ENCODE peak calls at places on chromosome 18, in four cellular contexts. Q is suprapubic skin, D is ovary, M is NB4. N is an unnamed sample.

GRCh38 chr18:38930881-38931753 is 1365.5 kb upstream of the CELF4 start:
- DNase-seq in M (no peak), Q (no peak), D (no peak), N (no peak)

GRCh38 chr18:79197531-79197930 is 128.3 kb downstream of the ATP9B start:
- DNase-seq in M (no peak), Q (no peak), D (no peak), N (no peak)

GRCh38 chr18:29123706-29124530 is 947.0 kb upstream of the CDH2 start:
- DNase-seq in D (no peak), Q (no peak), M (no peak), N (no peak)

GRCh38 chr18:2617974-2618373 is 37.6 kb upstream of the SMCHD1 start:
- DNase-seq in Q (no peak), D (no peak), M (no peak), N (no peak)

GRCh38 chr18:3492166-3492565 is 42.2 kb downstream of the TGIF1 start:
- DNase-seq in Q (no peak), M (no peak), D (no peak), N (no peak)

GRCh38 chr18:75408554-75409506 is 18.7 kb downstream of the SMIM21 start:
- DNase-seq in Q (no peak), D (no peak), M (peak; percentile 65), N (no peak)

GRCh38 chr18:61606759-61607158 is 273.5 kb downstream of the CDH20 start:
- DNase-seq in D (peak; percentile 19), Q (peak; percentile 89), M (peak; percentile 3), N (peak; percentile 80)

GRCh38 chr18:10230072-10230471 is 224.4 kb upstream of the APCDD1 start:
- DNase-seq in Q (no peak), D (no peak), M (peak; percentile 90), N (no peak)

GRCh38 chr18:2939317-2939716 is 73.6 kb downstream of the LPIN2 start:
- DNase-seq in D (no peak), Q (no peak), M (no peak), N (no peak)

GRCh38 chr18:59743561-59743960 is 46.3 kb upstream of the CCBE1 start:
- DNase-seq in Q (no peak), M (no peak), D (no peak), N (no peak)

GRCh38 chr18:23967321-23968089 is 47.0 kb upstream of the TTC39C start:
- DNase-seq in D (no peak), Q (no peak), M (peak; percentile 89), N (no peak)

GRCh38 chr18:39561136-39561535 is 1995.5 kb upstream of the CELF4 start:
- DNase-seq in M (no peak), D (no peak), Q (no peak), N (no peak)

GRCh38 chr18:4093676-4094075 is 361.4 kb downstream of the DLGAP1 start:
- DNase-seq in D (no peak), M (no peak), Q (no peak), N (no peak)

GRCh38 chr18:70021498-70021897 is 73.8 kb upstream of the CD226 start:
- DNase-seq in D (no peak), Q (no peak), M (no peak), N (no peak)

GRCh38 chr18:46414863-46415262 is 242.2 kb downstream of the LOXHD1 start:
- DNase-seq in M (no peak), D (no peak), Q (no peak), N (no peak)

GRCh38 chr18:11591957-11592356 is 17.4 kb upstream of the SLC35G4 start:
- DNase-seq in Q (no peak), M (no peak), D (no peak), N (no peak)

GRCh38 chr18:55096261-55097026 is 137.2 kb upstream of the CCDC68 start:
- DNase-seq in M (peak; percentile 53), D (peak; percentile 13), Q (no peak), N (no peak)

GRCh38 chr18:57088883-57089282 is 58.0 kb upstream of the BOD1L2 start:
- DNase-seq in M (no peak), D (no peak), Q (no peak), N (no peak)

GRCh38 chr18:58279504-58280158 is 235.6 kb downstream of the NEDD4L start:
- DNase-seq in Q (no peak), M (no peak), D (no peak), N (no peak)

GRCh38 chr18:68489018-68489792 is 225.7 kb downstream of the TMX3 start:
- DNase-seq in Q (no peak), D (no peak), M (no peak), N (no peak)

GRCh38 chr18:79951545-79952456 is at the start of gene SLC66A2:
- DNase-seq in D (peak; percentile 89), Q (peak; percentile 94), M (peak; percentile 87), N (peak; percentile 83)

GRCh38 chr18:652131-652530 is 5.3 kb upstream of the TYMS start:
- DNase-seq in Q (no peak), D (no peak), M (no peak), N (no peak)

GRCh38 chr18:2104620-2105462 is 466.5 kb downstream of the METTL4 start:
- DNase-seq in D (no peak), Q (no peak), M (peak; percentile 65), N (no peak)

GRCh38 chr18:27057459-27058302 is 127.4 kb downstream of the CHST9 start:
- DNase-seq in D (no peak), Q (no peak), M (no peak), N (peak; percentile 20)

GRCh38 chr18:12031836-12032235 is 50.5 kb downstream of the IMPA2 start:
- DNase-seq in D (peak; percentile 83), M (no peak), Q (peak; percentile 90), N (peak; percentile 53)

GRCh38 chr18:51197661-51198424 is at the start of gene MEX3C:
- DNase-seq in M (peak; percentile 98), Q (peak; percentile 100), D (peak; percentile 99), N (peak; percentile 100)
- TF ChIP-seq POLR2A in M (peak; percentile 42), Q (peak; percentile 32), D (peak; percentile 56), N (peak; percentile 54)

DNA sequence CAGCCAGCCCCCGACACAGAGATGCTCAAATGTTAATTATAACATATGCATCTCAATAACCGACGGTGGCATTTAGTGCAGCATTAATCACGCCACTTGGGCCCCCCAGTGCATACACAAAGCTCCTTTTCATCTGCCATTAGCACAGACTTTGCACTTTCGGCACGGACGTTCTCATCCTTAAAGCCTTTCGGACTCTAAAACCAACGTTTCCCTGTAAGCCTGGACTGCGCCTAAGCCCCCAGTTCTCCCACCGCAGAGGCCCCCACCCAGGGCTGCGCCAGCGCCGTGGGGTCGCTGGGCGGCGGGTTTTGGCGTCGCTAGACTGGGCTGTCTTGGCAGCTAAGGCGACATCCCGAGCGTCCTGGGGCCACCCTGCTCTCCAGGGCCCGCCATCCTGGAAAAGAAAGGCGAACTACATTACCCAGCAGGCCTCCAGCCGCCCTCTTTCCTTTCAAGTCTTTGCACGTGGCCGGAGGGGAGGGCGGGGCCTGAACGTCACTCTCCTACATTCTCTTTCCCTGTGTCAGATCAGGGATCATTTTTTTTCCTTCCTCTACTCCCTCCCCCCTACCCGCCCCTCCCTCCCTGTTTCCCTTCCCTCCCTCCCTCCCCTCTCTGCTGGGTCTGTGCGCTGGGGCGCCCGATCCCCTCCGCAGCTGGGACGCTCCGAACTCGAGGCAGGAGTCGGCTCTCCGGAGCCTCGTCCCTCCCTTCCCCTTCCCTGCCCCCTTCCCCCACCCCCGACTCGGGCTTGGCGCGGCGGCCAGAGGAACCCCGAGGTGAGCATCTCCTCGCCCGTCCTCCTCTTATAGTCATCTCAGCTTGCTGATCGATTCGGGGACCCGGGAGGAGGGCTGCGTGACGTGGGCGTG is at the start of gene CTIF:
- DNase-seq in D (peak; percentile 95), M (peak; percentile 90), Q (peak; percentile 98), N (peak; percentile 96)
- TF ChIP-seq POLR2A in D (no peak), M (no peak), Q (peak; percentile 14), N (no peak)

GRCh38 chr18:25876334-25876979 is 214.0 kb downstream of the SS18 start:
- DNase-seq in M (no peak), D (no peak), Q (no peak), N (no peak)
- TF ChIP-seq POLR2A in M (no peak), D (no peak), Q (no peak), N (no peak)

GRCh38 chr18:74288730-74289129 is 3.0 kb downstream of the CYB5A start:
- DNase-seq in M (no peak), Q (no peak), D (no peak), N (no peak)

GRCh38 chr18:74290831-74291770 is 662 bp downstream of the CYB5A start:
- DNase-seq in Q (no peak), M (peak; percentile 8), D (peak; percentile 40), N (no peak)

GRCh38 chr18:74289137-74289536 is 2.6 kb downstream of the CYB5A start:
- DNase-seq in D (no peak), Q (no peak), M (peak; percentile 5), N (no peak)

GRCh38 chr18:74291771-74292540 is at the start of gene CYB5A:
- DNase-seq in D (peak; percentile 98), M (peak; percentile 95), Q (peak; percentile 98), N (peak; percentile 98)

GRCh38 chr18:74289946-74290478 is 1.8 kb downstream of the CYB5A start:
- DNase-seq in D (no peak), M (no peak), Q (no peak), N (no peak)
- TF ChIP-seq POLR2A in D (no peak), M (no peak), Q (no peak), N (no peak)

GRCh38 chr18:21901423-21901822 is 160.8 kb downstream of the MIB1 start:
- DNase-seq in Q (no peak), M (no peak), D (no peak), N (no peak)

GRCh38 chr18:21896732-21897336 is 156.2 kb downstream of the MIB1 start:
- DNase-seq in Q (no peak), M (no peak), D (no peak), N (no peak)

GRCh38 chr18:21897811-21898210 is 157.2 kb downstream of the MIB1 start:
- DNase-seq in Q (no peak), M (peak; percentile 53), D (peak; percentile 32), N (no peak)

GRCh38 chr18:21903688-21904087 is 163.1 kb downstream of the MIB1 start:
- DNase-seq in Q (no peak), D (no peak), M (no peak), N (no peak)

DNA sequence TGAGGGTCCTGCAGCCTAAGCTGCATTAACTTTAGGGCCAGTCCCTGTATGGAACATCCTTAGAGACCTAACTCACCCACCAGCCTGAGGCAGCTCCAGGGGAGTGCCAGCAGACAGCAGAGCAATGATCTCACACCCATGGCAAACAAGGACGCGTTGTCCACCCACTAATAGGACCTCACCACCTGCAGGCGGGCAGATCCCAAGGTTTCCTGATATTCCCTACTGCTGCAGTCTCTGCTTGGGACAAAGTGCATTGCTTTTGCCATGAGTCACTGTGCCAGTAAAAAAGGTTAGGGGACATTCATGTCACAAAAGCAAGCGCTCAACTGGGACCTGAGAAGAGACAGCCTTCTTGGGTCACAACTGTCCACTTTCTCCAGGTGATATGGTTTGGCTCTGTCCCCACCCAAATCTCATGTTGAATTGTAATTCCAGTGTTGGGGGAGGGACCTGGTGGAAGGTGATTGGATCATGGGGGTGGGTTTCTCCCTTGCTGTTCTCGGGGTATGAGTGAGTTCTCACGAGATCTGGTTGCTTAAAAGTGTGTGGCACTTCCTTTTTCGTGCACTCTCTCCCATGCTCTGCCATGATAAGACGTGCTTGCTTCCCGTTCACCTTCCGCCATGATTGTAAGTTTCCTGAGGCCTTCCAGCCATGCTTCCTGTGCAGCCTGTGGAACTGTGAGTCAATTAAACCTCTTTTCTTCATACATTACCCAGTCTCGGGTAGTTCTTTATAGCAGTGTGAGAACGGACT is 160.2 kb downstream of the MIB1 start:
- DNase-seq in Q (no peak), M (no peak), D (no peak), N (no peak)
- TF ChIP-seq POLR2A in Q (no peak), M (no peak), D (no peak), N (no peak)

GRCh38 chr18:63969965-63970802 is at the start of gene SERPINB8:
- DNase-seq in D (peak; percentile 92), Q (peak; percentile 97), M (peak; percentile 92), N (peak; percentile 95)
- TF ChIP-seq POLR2A in D (peak; percentile 93), Q (peak; percentile 67), M (peak; percentile 23), N (peak; percentile 74)